ENCODE peak calls at places on chromosomes 7 and 10, in ten cellular contexts. I is AG09319, S is AG09309, G is bronchial epithelial cell, T is A673, H is HCT116, M is esophagus muscularis mucosa, X is right lobe of liver, Y is upper lobe of left lung, C is A549. E is an unnamed sample.

GRCh38 chr10:96017227-96017687 is 26.1 kb upstream of the CCNJ start:
- DNase-seq in T (peak), X (no peak), I (peak), C (peak), S (peak), G (peak), Y (no peak), M (no peak), H (peak), E (peak)

GRCh38 chr10:111598433-111599059 is 521.7 kb downstream of the ADRA2A start:
- DNase-seq in C (peak), I (peak), M (peak), H (peak), S (no peak), T (peak), X (peak), G (peak), Y (no peak), E (peak)

GRCh38 chr10:62843591-62843990 is 27.4 kb upstream of the EGR2 start:
- DNase-seq in Y (no peak), G (no peak), M (no peak), C (no peak), T (no peak), X (no peak), I (no peak), H (peak), S (no peak), E (no peak)

GRCh38 chr7:135253851-135254815 is 20.5 kb downstream of the STRA8 start:
- DNase-seq in C (peak), T (peak), I (peak), G (peak), M (no peak), H (peak), Y (no peak), S (peak), X (no peak), E (peak)

GRCh38 chr7:18762189-18762588 is 266.6 kb downstream of the HDAC9 start:
- DNase-seq in T (no peak), H (no peak), S (no peak), M (no peak), Y (no peak), X (no peak), I (no peak), C (no peak), G (no peak), E (no peak)

GRCh38 chr7:601573-602340 is 82.1 kb upstream of the PDGFA start:
- DNase-seq in C (no peak), Y (peak), M (no peak), G (no peak), X (peak), S (no peak), I (no peak), H (no peak), T (peak), E (no peak)

GRCh38 chr7:3984456-3984855 is 683.4 kb downstream of the SDK1 start:
- DNase-seq in C (no peak), M (no peak), T (no peak), X (no peak), S (no peak), I (no peak), H (no peak), Y (no peak), G (no peak), E (no peak)

GRCh38 chr10:71244638-71245419 is 32.5 kb downstream of the UNC5B start:
- DNase-seq in T (peak), S (peak), Y (peak), C (no peak), G (peak), M (no peak), H (no peak), X (no peak), I (peak), E (no peak)

GRCh38 chr10:132364594-132364970 is 32.4 kb upstream of the PWWP2B start:
- DNase-seq in C (no peak), S (no peak), T (no peak), M (no peak), X (peak), Y (no peak), H (no peak), G (peak), I (no peak), E (no peak)

GRCh38 chr10:4661572-4662255 is 164.3 kb upstream of the AKR1E2 start:
- DNase-seq in G (no peak), Y (peak), X (peak), M (peak), H (no peak), S (no peak), I (no peak), C (no peak), T (no peak), E (no peak)

GRCh38 chr7:101173752-101174244 is 6.3 kb downstream of the NAT16 start:
- DNase-seq in S (no peak), I (no peak), M (no peak), C (peak), G (peak), X (no peak), H (peak), T (peak), Y (no peak), E (peak)

GRCh38 chr10:119663866-119664698 is 12.9 kb downstream of the BAG3 start:
- DNase-seq in T (no peak), M (no peak), H (no peak), S (no peak), Y (no peak), X (no peak), G (no peak), I (no peak), C (no peak), E (no peak)

GRCh38 chr7:105786520-105786919 is 89.9 kb downstream of the ATXN7L1 start:
- DNase-seq in M (no peak), Y (no peak), C (no peak), G (no peak), T (no peak), I (no peak), X (no peak), S (no peak), H (no peak), E (no peak)

GRCh38 chr7:79604841-79605240 is 151.4 kb upstream of the MAGI2 start:
- DNase-seq in X (no peak), H (no peak), G (no peak), I (no peak), Y (no peak), C (no peak), M (no peak), T (no peak), S (no peak), E (no peak)

GRCh38 chr7:10022480-10022879 is 951.2 kb upstream of the PHF14 start:
- DNase-seq in H (no peak), Y (no peak), T (no peak), M (no peak), G (no peak), X (no peak), S (no peak), I (no peak), C (no peak), E (no peak)

GRCh38 chr10:52644678-52645434 is 127.7 kb downstream of the MBL2 start:
- DNase-seq in H (peak), Y (no peak), X (peak), C (peak), I (no peak), G (peak), S (no peak), M (no peak), T (peak), E (peak)

GRCh38 chr7:17009007-17009719 is 127.4 kb upstream of the AGR3 start:
- DNase-seq in M (no peak), S (no peak), T (peak), G (peak), I (no peak), C (no peak), X (no peak), H (peak), Y (no peak), E (no peak)

GRCh38 chr10:29957887-29958330 is 101.5 kb downstream of the JCAD start:
- DNase-seq in G (peak), C (no peak), M (no peak), H (no peak), T (no peak), S (no peak), Y (peak), X (peak), I (no peak), E (no peak)

GRCh38 chr7:144854839-144855424 is 19.1 kb upstream of the TPK1 start:
- DNase-seq in X (no peak), C (peak), G (peak), T (peak), S (no peak), Y (no peak), M (no peak), I (no peak), H (peak), E (peak)

GRCh38 chr7:151406886-151407583 is 2.8 kb downstream of the WDR86 start:
- DNase-seq in S (no peak), T (no peak), I (no peak), M (no peak), X (no peak), H (no peak), G (no peak), C (no peak), Y (peak), E (no peak)

GRCh38 chr7:106448992-106449859 is 164.4 kb upstream of the NAMPT start:
- DNase-seq in X (peak), T (no peak), H (no peak), S (no peak), M (no peak), G (peak), Y (no peak), C (no peak), I (no peak), E (no peak)

GRCh38 chr10:124005991-124006392 is 87.4 kb downstream of the CHST15 start:
- DNase-seq in X (peak), C (no peak), T (peak), M (no peak), I (no peak), Y (no peak), S (no peak), H (no peak), G (no peak), E (no peak)

GRCh38 chr7:28957064-28957821 is 887 bp downstream of the TRIL start:
- DNase-seq in S (no peak), T (peak), G (no peak), H (no peak), Y (peak), I (no peak), M (peak), X (no peak), C (no peak), E (peak)

GRCh38 chr10:8105932-8106331 is 51.4 kb downstream of the GATA3 start:
- DNase-seq in I (no peak), M (no peak), T (no peak), X (no peak), G (no peak), C (no peak), Y (no peak), H (no peak), S (no peak), E (no peak)

GRCh38 chr10:86285136-86285790 is 81.3 kb downstream of the GRID1 start:
- DNase-seq in S (no peak), X (peak), Y (no peak), C (no peak), G (no peak), I (no peak), T (no peak), M (no peak), H (no peak), E (peak)

GRCh38 chr7:19327011-19327410 is 181.8 kb upstream of the FERD3L start:
- DNase-seq in I (no peak), Y (no peak), C (no peak), S (no peak), T (peak), G (no peak), H (no peak), X (no peak), M (no peak), E (no peak)

GRCh38 chr10:110456046-110456445 is 41.7 kb upstream of the DUSP5 start:
- DNase-seq in M (no peak), S (no peak), T (peak), I (no peak), G (peak), H (no peak), X (no peak), C (no peak), Y (no peak), E (no peak)

GRCh38 chr7:41694490-41694889 is 8.4 kb downstream of the INHBA start:
- DNase-seq in X (no peak), I (no peak), C (no peak), Y (no peak), G (no peak), H (no peak), M (peak), S (no peak), T (no peak), E (no peak)

GRCh38 chr7:167087-167855 is 25.1 kb upstream of the FAM20C start:
- DNase-seq in X (no peak), H (no peak), I (no peak), T (no peak), M (no peak), Y (no peak), S (no peak), C (no peak), G (no peak), E (no peak)

GRCh38 chr10:22244001-22244400 is 26.2 kb upstream of the EBLN1 start:
- DNase-seq in X (no peak), Y (no peak), S (no peak), G (no peak), I (no peak), T (no peak), M (no peak), C (no peak), H (no peak), E (no peak)

GRCh38 chr7:127588697-127589482 is 679 bp downstream of the ARF5 start:
- DNase-seq in C (peak), T (peak), Y (peak), S (no peak), I (peak), M (no peak), X (peak), H (peak), G (peak), E (peak)

GRCh38 chr7:20164420-20165145 is 52.6 kb downstream of the MACC1 start:
- DNase-seq in Y (no peak), S (peak), X (no peak), T (no peak), M (no peak), G (no peak), H (no peak), I (peak), C (no peak), E (no peak)

GRCh38 chr7:30080818-30081217 is 52.6 kb downstream of the PLEKHA8 start:
- DNase-seq in I (no peak), H (no peak), G (no peak), S (no peak), C (no peak), X (no peak), Y (no peak), T (no peak), M (no peak), E (no peak)

GRCh38 chr7:135758531-135758932 is 9.9 kb upstream of the FAM180A start:
- DNase-seq in Y (no peak), G (peak), I (no peak), X (no peak), H (no peak), T (no peak), C (no peak), S (no peak), M (no peak), E (no peak)

GRCh38 chr10:87734987-87735827 is 75.5 kb downstream of the PAPSS2 start:
- DNase-seq in I (peak), G (peak), T (peak), H (peak), Y (no peak), X (no peak), S (peak), M (no peak), C (peak), E (peak)

GRCh38 chr7:47600199-47601118 is 18.5 kb upstream of the TNS3 start:
- DNase-seq in M (no peak), G (peak), I (no peak), C (no peak), S (no peak), Y (no peak), T (no peak), H (no peak), X (no peak), E (no peak)

GRCh38 chr10:91909178-91909677 is at the start of gene FGFBP3:
- DNase-seq in Y (no peak), G (peak), H (peak), I (no peak), M (no peak), S (no peak), C (peak), T (peak), X (no peak), E (peak)

GRCh38 chr10:61192042-61192441 is 248.1 kb upstream of the RHOBTB1 start:
- DNase-seq in C (no peak), G (no peak), H (no peak), T (no peak), I (no peak), S (no peak), Y (no peak), X (no peak), M (no peak), E (no peak)

GRCh38 chr7:24825931-24826661 is 68.8 kb upstream of the GSDME start:
- DNase-seq in I (no peak), G (peak), X (no peak), Y (no peak), S (no peak), M (no peak), C (peak), T (no peak), H (peak), E (no peak)

GRCh38 chr10:120827251-120827875 is 23.8 kb upstream of the WDR11 start:
- DNase-seq in T (no peak), M (peak), H (no peak), I (no peak), Y (no peak), S (no peak), C (no peak), G (no peak), X (no peak), E (no peak)

GRCh38 chr7:73436031-73436929 is 2.7 kb downstream of the FZD9 start:
- DNase-seq in C (peak), G (no peak), M (no peak), H (no peak), T (peak), I (no peak), S (no peak), X (no peak), Y (peak), E (no peak)
- TF ChIP-seq CTCF in C (peak), G (no peak), M (no peak), H (no peak), T (no peak), I (no peak), S (no peak), X (no peak), Y (no peak), E (no peak)

DNA sequence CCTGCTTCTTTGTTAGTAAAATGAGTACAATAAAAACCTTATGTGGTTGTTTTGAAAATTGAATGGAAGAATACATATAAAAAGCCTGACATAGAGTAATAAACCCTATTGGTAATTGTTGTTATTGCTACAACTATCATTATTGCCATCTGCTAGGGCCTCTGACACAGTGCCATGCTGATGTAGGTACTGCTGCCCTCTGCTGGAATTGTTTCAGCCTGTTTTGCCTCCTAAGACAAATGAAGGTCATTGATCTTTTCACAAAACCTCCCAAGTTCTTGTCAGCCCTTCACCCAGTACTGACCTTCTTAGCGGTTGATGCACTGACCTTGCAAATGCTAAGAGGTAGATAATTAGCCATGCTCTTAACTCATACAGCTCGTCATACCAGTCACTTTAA is 975.3 kb downstream of the SORCS1 start:
- DNase-seq in C (no peak), S (no peak), H (no peak), T (peak), X (peak), G (peak), I (no peak), Y (no peak), M (no peak), E (peak)
- TF ChIP-seq CTCF in C (peak), S (no peak), H (peak), T (peak), X (peak), G (peak), I (peak), Y (peak), M (peak), E (peak)

GRCh38 chr10:113958631-113959382 is 84.9 kb upstream of the ADRB1 start:
- DNase-seq in T (peak), M (no peak), I (peak), H (peak), G (peak), Y (peak), S (peak), C (peak), X (peak), E (no peak)

GRCh38 chr10:113959383-113959760 is 84.3 kb upstream of the ADRB1 start:
- DNase-seq in G (peak), X (no peak), T (no peak), S (no peak), I (no peak), H (no peak), C (no peak), Y (no peak), M (no peak), E (no peak)

GRCh38 chr10:113957013-113957412 is 86.7 kb upstream of the ADRB1 start:
- DNase-seq in Y (no peak), G (peak), T (peak), M (no peak), X (no peak), H (no peak), S (peak), I (peak), C (no peak), E (no peak)

GRCh38 chr10:113950268-113950667 is 93.4 kb upstream of the ADRB1 start:
- DNase-seq in H (no peak), M (no peak), C (no peak), G (no peak), T (no peak), S (no peak), X (no peak), Y (no peak), I (no peak), E (no peak)

DNA sequence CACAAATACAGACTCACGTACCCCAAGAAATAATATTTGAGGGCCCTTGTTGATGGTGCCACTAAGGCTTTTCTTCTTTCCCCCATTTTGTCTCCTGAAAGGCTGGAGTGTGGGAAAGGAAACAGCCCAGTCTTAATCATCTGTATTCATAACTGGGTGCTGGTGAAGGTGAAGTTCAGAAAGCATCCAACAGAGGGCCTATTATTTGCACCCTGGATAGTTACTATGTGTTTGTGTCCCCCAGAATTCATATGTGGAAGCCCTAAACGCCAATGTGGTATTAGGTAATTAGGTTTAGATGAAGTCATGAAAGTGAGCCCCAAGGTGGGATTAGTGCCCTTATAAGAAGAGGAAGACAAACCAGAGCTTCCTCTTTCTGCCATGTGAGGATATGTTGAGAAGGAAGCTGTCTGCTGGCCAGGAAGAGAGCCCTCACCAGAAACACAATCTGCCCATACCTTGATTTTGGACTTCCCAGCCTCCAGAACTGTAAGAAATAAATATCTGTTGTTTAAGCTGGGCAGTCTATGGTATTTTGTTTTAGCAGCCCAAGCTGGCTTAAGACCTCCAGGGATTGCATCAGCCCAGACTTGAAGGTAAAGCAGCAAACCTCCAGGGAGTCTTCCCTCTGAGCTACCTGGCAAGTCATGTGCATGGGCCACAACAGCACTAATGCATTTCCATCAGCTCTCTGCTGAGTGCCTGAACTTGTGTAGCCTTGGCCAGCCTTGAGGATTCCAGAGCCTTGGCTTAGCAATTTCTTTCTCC is 90.0 kb upstream of the ADRB1 start:
- DNase-seq in T (no peak), S (no peak), G (no peak), M (no peak), X (no peak), H (no peak), C (no peak), Y (no peak), I (no peak), E (no peak)
- TF ChIP-seq CTCF in T (peak), S (peak), G (no peak), M (peak), X (no peak), H (peak), C (no peak), Y (no peak), I (no peak), E (no peak)

DNA sequence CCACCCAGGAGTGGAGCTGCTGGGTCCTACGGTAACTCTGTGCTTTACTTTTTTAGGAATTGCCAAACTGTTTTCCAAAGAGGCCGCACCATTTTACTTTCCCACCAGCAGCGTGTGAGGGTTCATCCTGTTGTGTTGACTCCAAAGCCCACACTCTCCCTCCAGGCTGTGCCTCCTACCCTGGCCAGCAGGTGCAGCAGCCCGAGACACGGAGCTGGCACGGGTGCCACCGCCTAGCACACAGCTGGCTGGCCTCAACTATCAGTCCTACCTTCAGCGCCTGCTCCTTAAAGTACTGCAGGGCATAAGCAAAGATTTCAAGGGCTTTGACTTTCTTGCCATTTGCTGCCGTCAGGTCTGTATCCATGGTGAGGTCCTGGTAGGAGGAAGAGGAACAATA is 44.0 kb downstream of the HSPA12A start:
- DNase-seq in Y (no peak), I (no peak), S (no peak), G (no peak), T (no peak), M (no peak), H (no peak), C (no peak), X (no peak), E (no peak)
- TF ChIP-seq CTCF in Y (no peak), I (no peak), S (no peak), G (no peak), T (no peak), M (no peak), H (no peak), C (no peak), X (no peak), E (no peak)

GRCh38 chr7:90262438-90262837 is 17.5 kb downstream of the CFAP69 start:
- DNase-seq in S (no peak), G (peak), X (no peak), M (no peak), Y (no peak), H (peak), I (no peak), T (peak), C (peak), E (no peak)
- TF ChIP-seq CTCF in S (peak), G (peak), X (peak), M (peak), Y (peak), H (peak), I (peak), T (peak), C (peak), E (peak)